ENCODE peak calls at places on chromosomes 12 and 14, in seven cellular contexts. U is hepatocyte, G is GM23248, E is GM23338, Q is SK-N-SH, D is Karpas-422, X is OCI-LY7. I is an unnamed sample. For H3K9me2 and H3K79me2, the result is how much of the 10 kb centered on the place peaks cover.

GRCh38 chr14:49659526-49660455 is 24.7 kb upstream of the DNAAF2 start:
- DNase-seq in U (no peak), G (no peak), E (no peak), Q (no peak), D (no peak), X (no peak), I (peak)

GRCh38 chr14:51460051-51460450 is 191.7 kb upstream of the FRMD6 start:
- DNase-seq in U (no peak), G (no peak), E (no peak), Q (no peak), D (no peak), X (no peak), I (no peak)

GRCh38 chr14:72970058-72970630 is 43.9 kb downstream of the DCAF4 start:
- DNase-seq in U (no peak), G (no peak), E (no peak), Q (no peak), D (no peak), X (no peak), I (no peak)

GRCh38 chr12:69338120-69338859 is 9.9 kb upstream of the LYZ start:
- DNase-seq in U (no peak), G (no peak), E (no peak), Q (no peak), D (peak), X (peak), I (no peak)

GRCh38 chr12:132445884-132446471 is 44.0 kb upstream of the FBRSL1 start:
- DNase-seq in U (peak), G (peak), E (peak), Q (no peak), D (no peak), X (peak), I (peak)

GRCh38 chr14:96754162-96754844 is 42.9 kb upstream of the VRK1 start:
- DNase-seq in U (no peak), G (no peak), E (no peak), Q (no peak), D (no peak), X (no peak), I (no peak)

GRCh38 chr14:77641534-77642341 is 25.3 kb upstream of the SPTLC2 start:
- DNase-seq in U (no peak), G (peak), E (peak), Q (no peak), D (peak), X (no peak), I (peak)

GRCh38 chr12:122847921-122848421 is 12.7 kb downstream of the HIP1R start:
- DNase-seq in U (no peak), G (no peak), E (no peak), Q (peak), D (no peak), X (no peak), I (no peak)

GRCh38 chr12:79933580-79934264 is 1.2 kb downstream of the PPP1R12A start:
- DNase-seq in U (no peak), G (peak), E (no peak), Q (peak), D (peak), X (peak), I (no peak)

GRCh38 chr14:102139248-102140026 is at the start of gene WDR20:
- DNase-seq in U (peak), G (peak), E (peak), Q (peak), D (peak), X (peak), I (peak)

GRCh38 chr14:105197274-105197673 is 16.2 kb upstream of the NUDT14 start:
- DNase-seq in U (peak), G (peak), E (no peak), Q (no peak), D (no peak), X (no peak), I (peak)

GRCh38 chr14:103628221-103628683 is 759 bp upstream of the KLC1 start:
- DNase-seq in U (peak), G (peak), E (peak), Q (peak), D (peak), X (peak), I (peak)

GRCh38 chr14:31090872-31091764 is 64.9 kb upstream of the STRN3 start:
- DNase-seq in U (peak), G (peak), E (no peak), Q (no peak), D (no peak), X (no peak), I (peak)

GRCh38 chr12:105317453-105317852 is 13.0 kb upstream of the C12orf75 start:
- DNase-seq in U (peak), G (peak), E (no peak), Q (no peak), D (no peak), X (no peak), I (no peak)

GRCh38 chr12:132166801-132167591 is 22.7 kb downstream of the NOC4L start:
- DNase-seq in U (no peak), G (no peak), E (no peak), Q (no peak), D (no peak), X (no peak), I (no peak)

GRCh38 chr14:103872492-103873113 is 25.2 kb upstream of the PPP1R13B start:
- DNase-seq in U (no peak), G (no peak), E (peak), Q (no peak), D (no peak), X (peak), I (no peak)

GRCh38 chr12:110373962-110374611 is 29.4 kb downstream of the ANAPC7 start:
- DNase-seq in U (no peak), G (no peak), E (no peak), Q (no peak), D (no peak), X (no peak), I (no peak)

GRCh38 chr12:53862831-53863230 is 75.8 kb upstream of the HOXC13 start:
- DNase-seq in U (no peak), G (peak), E (no peak), Q (no peak), D (no peak), X (no peak), I (peak)

GRCh38 chr12:118307069-118307954 is 65.4 kb downstream of the TAOK3 start:
- DNase-seq in U (no peak), G (peak), E (no peak), Q (no peak), D (peak), X (no peak), I (peak)

GRCh38 chr12:115375188-115375991 is 691.4 kb upstream of the TBX3 start:
- DNase-seq in U (peak), G (peak), E (no peak), Q (no peak), D (no peak), X (no peak), I (no peak)

GRCh38 chr12:110849748-110850403 is 3.1 kb downstream of the CCDC63 start:
- DNase-seq in U (no peak), G (no peak), E (no peak), Q (no peak), D (peak), X (no peak), I (no peak)

GRCh38 chr12:16984484-16984883 is 378.5 kb upstream of the LMO3 start:
- DNase-seq in U (no peak), G (no peak), E (no peak), Q (no peak), D (no peak), X (peak), I (no peak)

GRCh38 chr12:79725987-79726386 is 35.2 kb upstream of the PAWR start:
- DNase-seq in U (no peak), G (peak), E (no peak), Q (no peak), D (no peak), X (no peak), I (no peak)

GRCh38 chr12:85275359-85275758 is 4.7 kb upstream of the ALX1 start:
- DNase-seq in U (peak), G (no peak), E (peak), Q (no peak), D (no peak), X (no peak), I (no peak)

GRCh38 chr14:99231850-99232401 is 40.1 kb downstream of the BCL11B start:
- DNase-seq in U (peak), G (no peak), E (peak), Q (no peak), D (no peak), X (no peak), I (no peak)

GRCh38 chr12:106046301-106046846 is 92.4 kb downstream of the NUAK1 start:
- DNase-seq in U (no peak), G (no peak), E (no peak), Q (peak), D (no peak), X (no peak), I (no peak)

GRCh38 chr12:14910090-14910915 is 24.6 kb upstream of the MGP start:
- DNase-seq in U (no peak), G (peak), E (no peak), Q (no peak), D (no peak), X (no peak), I (peak)

GRCh38 chr12:89163918-89164317 is 188.4 kb downstream of the DUSP6 start:
- DNase-seq in U (no peak), G (no peak), E (no peak), Q (no peak), D (no peak), X (no peak), I (peak)
- H3K27ac ChIP-seq in U (no peak), G (no peak), E (no peak), Q (no peak), D (no peak), X (no peak), I (peak)

GRCh38 chr12:56450241-56450640 is 1.0 kb upstream of the TIMELESS start:
- DNase-seq in U (no peak), G (no peak), E (no peak), Q (peak), D (no peak), X (no peak), I (no peak)

GRCh38 chr12:56449622-56449984 is 377 bp upstream of the TIMELESS start:
- DNase-seq in U (no peak), G (no peak), E (no peak), Q (no peak), D (no peak), X (no peak), I (no peak)

GRCh38 chr12:56457817-56458216 is 3.4 kb upstream of the MIP start:
- DNase-seq in U (no peak), G (no peak), E (no peak), Q (no peak), D (no peak), X (no peak), I (no peak)

GRCh38 chr12:56451147-56451546 is 1.9 kb upstream of the TIMELESS start:
- DNase-seq in U (no peak), G (no peak), E (no peak), Q (no peak), D (no peak), X (no peak), I (no peak)

GRCh38 chr12:56454557-56454956 is at the start of gene MIP:
- DNase-seq in U (no peak), G (no peak), E (no peak), Q (no peak), D (no peak), X (no peak), I (no peak)
- H3K9me2 ChIP-seq in U (under half), G (under half), E (under half), Q (under half), D (under half), X (under half), I (under half)

GRCh38 chr14:59252772-59253500 is 64.5 kb downstream of the DAAM1 start:
- DNase-seq in U (no peak), G (peak), E (no peak), Q (no peak), D (no peak), X (no peak), I (no peak)

GRCh38 chr14:59251811-59252771 is 63.6 kb downstream of the DAAM1 start:
- DNase-seq in U (no peak), G (peak), E (peak), Q (no peak), D (no peak), X (no peak), I (no peak)

GRCh38 chr14:59253527-59253926 is 65.1 kb downstream of the DAAM1 start:
- DNase-seq in U (no peak), G (no peak), E (no peak), Q (no peak), D (no peak), X (peak), I (no peak)

GRCh38 chr14:59254911-59255545 is 66.6 kb downstream of the DAAM1 start:
- DNase-seq in U (no peak), G (peak), E (no peak), Q (peak), D (no peak), X (no peak), I (no peak)

GRCh38 chr14:59254146-59254910 is 65.9 kb downstream of the DAAM1 start:
- DNase-seq in U (peak), G (peak), E (no peak), Q (peak), D (no peak), X (no peak), I (no peak)
- H3K79me2 ChIP-seq in U (half or more), G (half or more), E (under half), Q (under half), D (under half), X (under half), I (under half)

GRCh38 chr14:80955434-80955939 is at the start of gene TSHR:
- DNase-seq in U (no peak), G (no peak), E (peak), Q (no peak), D (no peak), X (peak), I (no peak)

GRCh38 chr14:80959448-80960006 is 4.1 kb downstream of the TSHR start:
- DNase-seq in U (no peak), G (no peak), E (no peak), Q (no peak), D (peak), X (peak), I (no peak)

GRCh38 chr14:80956922-80957321 is 1.5 kb downstream of the TSHR start:
- DNase-seq in U (no peak), G (no peak), E (no peak), Q (no peak), D (no peak), X (peak), I (no peak)

GRCh38 chr14:80956105-80956504 is 684 bp downstream of the TSHR start:
- DNase-seq in U (no peak), G (no peak), E (no peak), Q (no peak), D (no peak), X (peak), I (no peak)

DNA sequence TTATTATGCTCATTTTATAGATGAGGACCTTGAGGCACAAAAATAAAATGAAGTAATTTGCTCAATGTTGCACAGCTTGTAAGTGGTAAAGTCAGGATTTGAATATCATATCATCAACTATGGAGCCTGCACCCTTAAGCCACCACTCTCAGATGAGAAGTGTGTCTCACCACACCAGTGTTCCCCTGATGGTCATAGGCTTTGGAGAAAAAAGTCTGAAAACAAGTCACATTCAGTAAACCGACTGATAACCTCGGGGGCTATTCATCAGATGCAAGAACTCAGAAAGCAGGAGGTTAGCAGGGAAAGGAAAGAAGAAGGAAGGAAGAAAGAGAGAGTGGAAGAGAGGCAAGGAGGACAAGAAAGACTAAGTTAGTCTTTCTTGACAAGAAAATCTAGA is 2.8 kb downstream of the TSHR start:
- DNase-seq in U (no peak), G (no peak), E (no peak), Q (no peak), D (no peak), X (peak), I (no peak)
- H3K27ac ChIP-seq in U (no peak), G (no peak), E (no peak), Q (no peak), D (no peak), X (peak), I (no peak)

GRCh38 chr14:69683971-69684370 is 72.6 kb downstream of the SUSD6 start:
- DNase-seq in U (no peak), G (no peak), E (no peak), Q (no peak), D (no peak), X (no peak), I (no peak)

GRCh38 chr14:69684461-69685183 is 73.2 kb downstream of the SUSD6 start:
- DNase-seq in U (no peak), G (no peak), E (no peak), Q (no peak), D (no peak), X (no peak), I (no peak)

GRCh38 chr14:69685217-69685616 is 73.8 kb downstream of the SUSD6 start:
- DNase-seq in U (no peak), G (peak), E (no peak), Q (no peak), D (no peak), X (no peak), I (no peak)

GRCh38 chr14:69687963-69688649 is 76.7 kb downstream of the SUSD6 start:
- DNase-seq in U (no peak), G (no peak), E (no peak), Q (peak), D (no peak), X (no peak), I (no peak)

GRCh38 chr14:69685716-69686115 is 74.3 kb downstream of the SUSD6 start:
- DNase-seq in U (peak), G (peak), E (no peak), Q (no peak), D (no peak), X (no peak), I (no peak)
- H3K9me2 ChIP-seq in U (under half), G (under half), E (under half), Q (under half), D (under half), X (under half), I (under half)